ENCODE peak calls at places on chromosome 16, in nine cellular contexts. I is A549, N is left ventricle myocardium inferior, E is PC-9, R is thyroid gland, F is IMR-90, J is tibial artery, X is uterus, O is cardiac muscle cell. Q is an unnamed sample.
A peak's percentile ranks its signal among the peaks of the same experiment; 100 is the strongest.

GRCh38 chr16:28596840-28597691 is at the start of gene SULT1A2:
- DNase-seq in J (no peak), I (no peak), E (peak; percentile 97), R (peak; percentile 97), N (no peak), O (peak; percentile 56), F (no peak), X (no peak), Q (no peak)

GRCh38 chr16:50202926-50203624 is 50.0 kb downstream of the TENT4B start:
- DNase-seq in I (peak; percentile 76), E (peak; percentile 88), J (no peak), X (no peak), R (no peak), N (no peak), O (peak; percentile 94), F (peak; percentile 93), Q (no peak)

GRCh38 chr16:78925071-78925714 is 675.3 kb downstream of the MAF start:
- DNase-seq in F (no peak), O (no peak), N (peak; percentile 19), J (no peak), I (peak; percentile 16), R (peak; percentile 18), X (no peak), E (no peak), Q (no peak)

GRCh38 chr16:35714665-35715064 is 2255.3 kb downstream of the TP53TG3F start:
- DNase-seq in I (no peak), E (no peak), J (no peak), R (no peak), F (no peak), X (no peak), O (no peak), N (no peak), Q (no peak)

GRCh38 chr16:19068237-19068815 is 912 bp downstream of the COQ7 start:
- DNase-seq in F (no peak), I (no peak), O (no peak), R (no peak), X (no peak), N (no peak), E (no peak), J (no peak), Q (no peak)

GRCh38 chr16:2187212-2187611 is 9.2 kb downstream of the CASKIN1 start:
- DNase-seq in E (no peak), J (no peak), R (no peak), F (no peak), O (no peak), X (no peak), I (no peak), N (no peak), Q (no peak)

GRCh38 chr16:21026846-21027245 is 123.8 kb downstream of the DNAH3 start:
- DNase-seq in O (no peak), X (no peak), R (no peak), J (no peak), F (no peak), I (no peak), N (no peak), E (no peak), Q (no peak)

GRCh38 chr16:69798466-69798865 is 36.3 kb downstream of the WWP2 start:
- DNase-seq in E (no peak), O (peak; percentile 25), I (no peak), J (no peak), X (no peak), R (no peak), N (no peak), F (peak; percentile 6), Q (no peak)

GRCh38 chr16:54266363-54266955 is 20.1 kb downstream of the IRX3 start:
- DNase-seq in R (no peak), X (no peak), E (peak; percentile 55), I (no peak), F (no peak), N (no peak), O (peak; percentile 57), J (no peak), Q (no peak)

GRCh38 chr16:21697032-21697431 is 33.3 kb downstream of the OTOA start:
- DNase-seq in F (no peak), E (no peak), O (no peak), N (no peak), X (no peak), J (no peak), R (no peak), I (no peak), Q (no peak)

GRCh38 chr16:3638916-3639644 is 15.4 kb upstream of the DNASE1 start:
- DNase-seq in N (no peak), F (no peak), X (no peak), R (no peak), O (no peak), E (no peak), J (no peak), I (no peak), Q (no peak)

GRCh38 chr16:62277942-62278341 is 241.7 kb upstream of the CDH8 start:
- DNase-seq in F (no peak), X (no peak), E (no peak), J (no peak), O (no peak), I (no peak), R (no peak), N (no peak), Q (no peak)

GRCh38 chr16:23015580-23015979 is 133.7 kb downstream of the USP31 start:
- DNase-seq in J (no peak), R (no peak), I (no peak), F (no peak), E (no peak), N (no peak), O (no peak), X (no peak), Q (no peak)

GRCh38 chr16:23009075-23009474 is 140.2 kb downstream of the USP31 start:
- DNase-seq in I (no peak), N (no peak), E (no peak), R (no peak), X (no peak), F (no peak), O (no peak), J (no peak), Q (no peak)

GRCh38 chr16:23016372-23016771 is 132.9 kb downstream of the USP31 start:
- DNase-seq in X (no peak), O (no peak), F (no peak), N (no peak), E (no peak), J (no peak), R (no peak), I (no peak), Q (no peak)

GRCh38 chr16:23014592-23014991 is 134.7 kb downstream of the USP31 start:
- DNase-seq in R (no peak), O (no peak), F (peak; percentile 2), J (no peak), N (no peak), X (no peak), I (no peak), E (no peak), Q (no peak)

GRCh38 chr16:23013484-23013883 is 135.8 kb downstream of the USP31 start:
- DNase-seq in N (no peak), F (peak; percentile 3), O (no peak), I (no peak), J (no peak), R (no peak), E (no peak), X (no peak), Q (no peak)
- TF ChIP-seq CTCF in N (peak; percentile 14), F (no peak), O (no peak), I (peak; percentile 23), J (no peak), R (no peak), E (no peak), X (no peak), Q (peak; percentile 24)

GRCh38 chr16:534089-534635 is 6.7 kb downstream of the CAPN15 start:
- DNase-seq in J (no peak), O (no peak), E (peak; percentile 41), R (no peak), X (no peak), I (no peak), F (no peak), N (no peak), Q (no peak)
- H3K4me3 ChIP-seq in J (no peak overlapping the region), O (no peak overlapping the region), E (no peak overlapping the region), R (no peak overlapping the region), X (no peak overlapping the region), I (no peak overlapping the region), F (no peak overlapping the region), N (no peak overlapping the region), Q (no peak overlapping the region)

GRCh38 chr16:57664662-57665025 is 3.5 kb upstream of the ADGRG3 start:
- DNase-seq in X (no peak), E (no peak), N (no peak), R (no peak), J (no peak), O (no peak), F (no peak), I (no peak), Q (no peak)

GRCh38 chr16:57665541-57665940 is 2.6 kb upstream of the ADGRG3 start:
- DNase-seq in X (no peak), O (no peak), I (no peak), N (no peak), F (no peak), J (no peak), R (no peak), E (no peak), Q (no peak)

GRCh38 chr16:57663436-57663835 is 4.7 kb upstream of the ADGRG3 start:
- DNase-seq in X (no peak), E (no peak), O (no peak), J (no peak), I (no peak), N (no peak), R (no peak), F (no peak), Q (no peak)

GRCh38 chr16:57661936-57662906 is 5.9 kb upstream of the ADGRG3 start:
- DNase-seq in I (no peak), J (no peak), R (no peak), E (no peak), O (no peak), F (no peak), N (no peak), X (no peak), Q (no peak)

GRCh38 chr16:57663917-57664661 is 4.0 kb upstream of the ADGRG3 start:
- DNase-seq in F (no peak), I (no peak), J (no peak), E (no peak), O (no peak), N (no peak), R (no peak), X (no peak), Q (no peak)
- TF ChIP-seq CTCF in F (no peak), I (no peak), J (no peak), E (no peak), O (no peak), N (no peak), R (no peak), X (no peak), Q (no peak)

DNA sequence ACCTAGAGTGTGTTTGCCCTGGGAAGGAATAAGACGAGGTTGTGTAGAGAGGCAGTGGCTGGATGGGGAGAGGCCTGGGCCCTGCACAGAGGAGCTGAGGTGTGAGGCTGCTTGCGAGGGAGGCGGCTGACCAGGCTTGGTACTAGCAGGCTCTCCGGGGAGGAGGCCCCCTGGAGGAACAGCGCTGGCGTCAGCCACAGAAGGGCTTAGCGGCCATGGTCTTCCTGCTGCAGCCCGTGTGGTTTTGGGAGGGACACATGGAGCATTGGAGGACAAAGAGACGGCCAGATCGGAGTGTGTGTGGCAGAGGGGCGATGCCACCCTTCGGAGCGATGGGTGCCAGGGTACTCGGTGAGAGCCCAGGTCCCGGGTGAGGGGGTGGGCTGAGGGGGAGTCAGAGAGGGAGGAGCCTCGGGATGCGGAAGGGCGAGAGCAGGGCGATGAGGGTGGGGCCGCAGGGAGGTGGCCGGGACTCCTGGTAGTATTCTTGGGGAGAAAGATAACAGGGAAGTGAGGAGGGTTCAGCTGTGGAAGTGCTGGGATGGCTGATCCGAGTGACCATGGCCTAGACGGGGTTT is 8.2 kb downstream of the BANP start:
- DNase-seq in N (no peak), O (no peak), E (no peak), F (no peak), J (no peak), X (no peak), R (no peak), I (no peak), Q (no peak)
- H3K4me3 ChIP-seq in N (no peak overlapping the region), O (no peak overlapping the region), E (no peak overlapping the region), F (no peak overlapping the region), J (no peak overlapping the region), X (no peak overlapping the region), R (no peak overlapping the region), I (no peak overlapping the region), Q (no peak overlapping the region)

Q was measured in LNCaP clone FGC.